ENCODE peak calls at places on chromosomes 12 and 14, in eight cellular contexts. One of them, this sample, is unnamed.
A peak's percentile ranks its signal among the peaks of the same experiment; 100 is the strongest.

GRCh38 chr12:48350249-48351021 is at the start of gene ZNF641:
- DNase-seq in retinal pigment epithelial cell: no peak
- DNase-seq in naive B cell: peak; percentile 80
- DNase-seq in AG08396: peak; percentile 89
- DNase-seq in CD4-positive, alpha-beta T cell: peak; percentile 80
- DNase-seq in NCI-H2227 treated with DMSO at 0.1 percent for 48 hours: no peak
- DNase-seq in choroid plexus epithelial cell: peak; percentile 72
- DNase-seq in GM23248: peak; percentile 87
- DNase-seq in this sample: peak; percentile 91

GRCh38 chr14:41418851-41419250 is 187.8 kb upstream of the LRFN5 start:
- DNase-seq in retinal pigment epithelial cell: no peak
- DNase-seq in naive B cell: no peak
- DNase-seq in AG08396: no peak
- DNase-seq in CD4-positive, alpha-beta T cell: no peak
- DNase-seq in NCI-H2227 treated with DMSO at 0.1 percent for 48 hours: no peak
- DNase-seq in choroid plexus epithelial cell: no peak
- DNase-seq in GM23248: no peak
- DNase-seq in this sample: no peak

GRCh38 chr12:38921025-38921677 is 15.8 kb upstream of the CPNE8 start:
- DNase-seq in retinal pigment epithelial cell: peak; percentile 71
- DNase-seq in naive B cell: no peak
- DNase-seq in AG08396: peak; percentile 18
- DNase-seq in CD4-positive, alpha-beta T cell: no peak
- DNase-seq in NCI-H2227 treated with DMSO at 0.1 percent for 48 hours: no peak
- DNase-seq in choroid plexus epithelial cell: peak; percentile 56
- DNase-seq in GM23248: peak; percentile 70
- DNase-seq in this sample: peak; percentile 42

GRCh38 chr12:113292547-113292946 is 42.4 kb downstream of the SLC8B1 start:
- DNase-seq in retinal pigment epithelial cell: no peak
- DNase-seq in naive B cell: no peak
- DNase-seq in AG08396: no peak
- DNase-seq in CD4-positive, alpha-beta T cell: no peak
- DNase-seq in NCI-H2227 treated with DMSO at 0.1 percent for 48 hours: no peak
- DNase-seq in choroid plexus epithelial cell: no peak
- DNase-seq in GM23248: no peak
- DNase-seq in this sample: no peak

GRCh38 chr14:92108345-92109254 is 2.2 kb upstream of the ATXN3 start:
- DNase-seq in retinal pigment epithelial cell: no peak
- DNase-seq in naive B cell: no peak
- DNase-seq in AG08396: no peak
- DNase-seq in CD4-positive, alpha-beta T cell: no peak
- DNase-seq in NCI-H2227 treated with DMSO at 0.1 percent for 48 hours: peak; percentile 6
- DNase-seq in choroid plexus epithelial cell: peak; percentile 6
- DNase-seq in GM23248: no peak
- DNase-seq in this sample: no peak

GRCh38 chr12:103600967-103601728 is 14.1 kb downstream of the STAB2 start:
- DNase-seq in retinal pigment epithelial cell: no peak
- DNase-seq in naive B cell: no peak
- DNase-seq in AG08396: no peak
- DNase-seq in CD4-positive, alpha-beta T cell: no peak
- DNase-seq in NCI-H2227 treated with DMSO at 0.1 percent for 48 hours: no peak
- DNase-seq in choroid plexus epithelial cell: no peak
- DNase-seq in GM23248: no peak
- DNase-seq in this sample: no peak

GRCh38 chr14:98754343-98755025 is 517.5 kb downstream of the BCL11B start:
- DNase-seq in retinal pigment epithelial cell: peak; percentile 55
- DNase-seq in naive B cell: no peak
- DNase-seq in AG08396: no peak
- DNase-seq in CD4-positive, alpha-beta T cell: no peak
- DNase-seq in NCI-H2227 treated with DMSO at 0.1 percent for 48 hours: no peak
- DNase-seq in choroid plexus epithelial cell: no peak
- DNase-seq in GM23248: no peak
- DNase-seq in this sample: no peak

GRCh38 chr14:70748422-70748821 is 60.9 kb downstream of the MAP3K9 start:
- DNase-seq in retinal pigment epithelial cell: no peak
- DNase-seq in naive B cell: no peak
- DNase-seq in AG08396: no peak
- DNase-seq in CD4-positive, alpha-beta T cell: no peak
- DNase-seq in NCI-H2227 treated with DMSO at 0.1 percent for 48 hours: no peak
- DNase-seq in choroid plexus epithelial cell: peak; percentile 14
- DNase-seq in GM23248: peak; percentile 3
- DNase-seq in this sample: no peak

GRCh38 chr12:104958009-104958945 is at the start of gene SLC41A2:
- DNase-seq in retinal pigment epithelial cell: peak; percentile 96
- DNase-seq in naive B cell: peak; percentile 86
- DNase-seq in AG08396: peak; percentile 94
- DNase-seq in CD4-positive, alpha-beta T cell: peak; percentile 71
- DNase-seq in NCI-H2227 treated with DMSO at 0.1 percent for 48 hours: peak; percentile 66
- DNase-seq in choroid plexus epithelial cell: peak; percentile 94
- DNase-seq in GM23248: peak; percentile 98
- DNase-seq in this sample: peak; percentile 98

GRCh38 chr12:100128509-100128908 is 14.2 kb downstream of the BLTP3B start:
- DNase-seq in retinal pigment epithelial cell: no peak
- DNase-seq in naive B cell: no peak
- DNase-seq in AG08396: peak; percentile 19
- DNase-seq in CD4-positive, alpha-beta T cell: no peak
- DNase-seq in NCI-H2227 treated with DMSO at 0.1 percent for 48 hours: peak; percentile 14
- DNase-seq in choroid plexus epithelial cell: peak; percentile 65
- DNase-seq in GM23248: peak; percentile 82
- DNase-seq in this sample: peak; percentile 52

GRCh38 chr12:20350495-20350894 is 17.8 kb upstream of the PDE3A start:
- DNase-seq in retinal pigment epithelial cell: peak; percentile 21
- DNase-seq in naive B cell: no peak
- DNase-seq in AG08396: no peak
- DNase-seq in CD4-positive, alpha-beta T cell: no peak
- DNase-seq in NCI-H2227 treated with DMSO at 0.1 percent for 48 hours: no peak
- DNase-seq in choroid plexus epithelial cell: peak; percentile 78
- DNase-seq in GM23248: peak; percentile 77
- DNase-seq in this sample: no peak

GRCh38 chr12:56001446-56002100 is 4.5 kb downstream of the SUOX start:
- DNase-seq in retinal pigment epithelial cell: no peak
- DNase-seq in naive B cell: no peak
- DNase-seq in AG08396: no peak
- DNase-seq in CD4-positive, alpha-beta T cell: no peak
- DNase-seq in NCI-H2227 treated with DMSO at 0.1 percent for 48 hours: no peak
- DNase-seq in choroid plexus epithelial cell: no peak
- DNase-seq in GM23248: no peak
- DNase-seq in this sample: no peak

GRCh38 chr14:101743701-101744100 is 17.8 kb upstream of the PPP2R5C start:
- DNase-seq in retinal pigment epithelial cell: no peak
- DNase-seq in naive B cell: no peak
- DNase-seq in AG08396: no peak
- DNase-seq in CD4-positive, alpha-beta T cell: no peak
- DNase-seq in NCI-H2227 treated with DMSO at 0.1 percent for 48 hours: no peak
- DNase-seq in choroid plexus epithelial cell: no peak
- DNase-seq in GM23248: no peak
- DNase-seq in this sample: no peak

GRCh38 chr14:106837870-106838269 is 1311.5 kb downstream of the TMEM121 start:
- DNase-seq in retinal pigment epithelial cell: no peak
- DNase-seq in naive B cell: no peak
- DNase-seq in AG08396: no peak
- DNase-seq in CD4-positive, alpha-beta T cell: no peak
- DNase-seq in NCI-H2227 treated with DMSO at 0.1 percent for 48 hours: no peak
- DNase-seq in choroid plexus epithelial cell: no peak
- DNase-seq in GM23248: no peak
- DNase-seq in this sample: no peak

GRCh38 chr14:24665440-24665991 is 31.5 kb upstream of the GZMB start:
- DNase-seq in retinal pigment epithelial cell: no peak
- DNase-seq in naive B cell: peak; percentile 22
- DNase-seq in AG08396: no peak
- DNase-seq in CD4-positive, alpha-beta T cell: no peak
- DNase-seq in NCI-H2227 treated with DMSO at 0.1 percent for 48 hours: no peak
- DNase-seq in choroid plexus epithelial cell: no peak
- DNase-seq in GM23248: no peak
- DNase-seq in this sample: no peak

GRCh38 chr14:94679941-94680340 is 67.8 kb downstream of the SERPINA3 start:
- DNase-seq in retinal pigment epithelial cell: no peak
- DNase-seq in naive B cell: no peak
- DNase-seq in AG08396: no peak
- DNase-seq in CD4-positive, alpha-beta T cell: no peak
- DNase-seq in NCI-H2227 treated with DMSO at 0.1 percent for 48 hours: no peak
- DNase-seq in choroid plexus epithelial cell: no peak
- DNase-seq in GM23248: no peak
- DNase-seq in this sample: peak; percentile 8

GRCh38 chr14:26389646-26390508 is 208.0 kb downstream of the NOVA1 start:
- DNase-seq in retinal pigment epithelial cell: no peak
- DNase-seq in naive B cell: no peak
- DNase-seq in AG08396: peak; percentile 5
- DNase-seq in CD4-positive, alpha-beta T cell: no peak
- DNase-seq in NCI-H2227 treated with DMSO at 0.1 percent for 48 hours: no peak
- DNase-seq in choroid plexus epithelial cell: peak; percentile 7
- DNase-seq in GM23248: peak; percentile 80
- DNase-seq in this sample: peak; percentile 14

GRCh38 chr14:35897616-35898111 is 71.5 kb downstream of the BRMS1L start:
- DNase-seq in retinal pigment epithelial cell: no peak
- DNase-seq in naive B cell: no peak
- DNase-seq in AG08396: no peak
- DNase-seq in CD4-positive, alpha-beta T cell: no peak
- DNase-seq in NCI-H2227 treated with DMSO at 0.1 percent for 48 hours: no peak
- DNase-seq in choroid plexus epithelial cell: no peak
- DNase-seq in GM23248: no peak
- DNase-seq in this sample: no peak

GRCh38 chr12:117328556-117329100 is 32.8 kb downstream of the NOS1 start:
- DNase-seq in retinal pigment epithelial cell: no peak
- DNase-seq in naive B cell: no peak
- DNase-seq in AG08396: no peak
- DNase-seq in CD4-positive, alpha-beta T cell: no peak
- DNase-seq in NCI-H2227 treated with DMSO at 0.1 percent for 48 hours: no peak
- DNase-seq in choroid plexus epithelial cell: no peak
- DNase-seq in GM23248: no peak
- DNase-seq in this sample: no peak

GRCh38 chr12:21528953-21529352 is 2.9 kb downstream of the SPX start:
- DNase-seq in retinal pigment epithelial cell: no peak
- DNase-seq in naive B cell: no peak
- DNase-seq in AG08396: no peak
- DNase-seq in CD4-positive, alpha-beta T cell: no peak
- DNase-seq in NCI-H2227 treated with DMSO at 0.1 percent for 48 hours: no peak
- DNase-seq in choroid plexus epithelial cell: peak; percentile 75
- DNase-seq in GM23248: no peak
- DNase-seq in this sample: no peak

GRCh38 chr12:85280984-85281946 is 1.2 kb downstream of the ALX1 start:
- DNase-seq in retinal pigment epithelial cell: no peak
- DNase-seq in naive B cell: no peak
- DNase-seq in AG08396: no peak
- DNase-seq in CD4-positive, alpha-beta T cell: no peak
- DNase-seq in NCI-H2227 treated with DMSO at 0.1 percent for 48 hours: peak; percentile 56
- DNase-seq in choroid plexus epithelial cell: peak; percentile 19
- DNase-seq in GM23248: no peak
- DNase-seq in this sample: no peak

GRCh38 chr12:20011200-20011599 is 357.1 kb upstream of the PDE3A start:
- DNase-seq in retinal pigment epithelial cell: peak; percentile 78
- DNase-seq in naive B cell: no peak
- DNase-seq in AG08396: no peak
- DNase-seq in CD4-positive, alpha-beta T cell: no peak
- DNase-seq in NCI-H2227 treated with DMSO at 0.1 percent for 48 hours: no peak
- DNase-seq in choroid plexus epithelial cell: peak; percentile 71
- DNase-seq in GM23248: no peak
- DNase-seq in this sample: no peak

GRCh38 chr12:88993655-88994054 is 358.6 kb downstream of the DUSP6 start:
- DNase-seq in retinal pigment epithelial cell: no peak
- DNase-seq in naive B cell: no peak
- DNase-seq in AG08396: peak; percentile 7
- DNase-seq in CD4-positive, alpha-beta T cell: no peak
- DNase-seq in NCI-H2227 treated with DMSO at 0.1 percent for 48 hours: peak; percentile 60
- DNase-seq in choroid plexus epithelial cell: peak; percentile 89
- DNase-seq in GM23248: peak; percentile 77
- DNase-seq in this sample: peak; percentile 38

GRCh38 chr12:94972795-94973194 is 30.7 kb downstream of the NDUFA12 start:
- DNase-seq in retinal pigment epithelial cell: no peak
- DNase-seq in naive B cell: no peak
- DNase-seq in AG08396: no peak
- DNase-seq in CD4-positive, alpha-beta T cell: no peak
- DNase-seq in NCI-H2227 treated with DMSO at 0.1 percent for 48 hours: no peak
- DNase-seq in choroid plexus epithelial cell: no peak
- DNase-seq in GM23248: no peak
- DNase-seq in this sample: no peak

GRCh38 chr14:73977896-73978295 is 27.8 kb downstream of the COQ6 start:
- DNase-seq in retinal pigment epithelial cell: no peak
- DNase-seq in naive B cell: no peak
- DNase-seq in AG08396: no peak
- DNase-seq in CD4-positive, alpha-beta T cell: no peak
- DNase-seq in NCI-H2227 treated with DMSO at 0.1 percent for 48 hours: no peak
- DNase-seq in choroid plexus epithelial cell: peak; percentile 85
- DNase-seq in GM23248: no peak
- DNase-seq in this sample: no peak

GRCh38 chr12:105640780-105641179 is 310.3 kb downstream of the C12orf75 start:
- DNase-seq in retinal pigment epithelial cell: no peak
- DNase-seq in naive B cell: no peak
- DNase-seq in AG08396: no peak
- DNase-seq in CD4-positive, alpha-beta T cell: no peak
- DNase-seq in NCI-H2227 treated with DMSO at 0.1 percent for 48 hours: no peak
- DNase-seq in choroid plexus epithelial cell: no peak
- DNase-seq in GM23248: no peak
- DNase-seq in this sample: no peak

GRCh38 chr12:103672401-103673119 is 85.5 kb downstream of the STAB2 start:
- DNase-seq in retinal pigment epithelial cell: no peak
- DNase-seq in naive B cell: no peak
- DNase-seq in AG08396: no peak
- DNase-seq in CD4-positive, alpha-beta T cell: no peak
- DNase-seq in NCI-H2227 treated with DMSO at 0.1 percent for 48 hours: no peak
- DNase-seq in choroid plexus epithelial cell: no peak
- DNase-seq in GM23248: peak; percentile 49
- DNase-seq in this sample: no peak

GRCh38 chr12:96242597-96242996 is 48.4 kb downstream of the ELK3 start:
- DNase-seq in retinal pigment epithelial cell: no peak
- DNase-seq in naive B cell: no peak
- DNase-seq in AG08396: no peak
- DNase-seq in CD4-positive, alpha-beta T cell: no peak
- DNase-seq in NCI-H2227 treated with DMSO at 0.1 percent for 48 hours: no peak
- DNase-seq in choroid plexus epithelial cell: no peak
- DNase-seq in GM23248: no peak
- DNase-seq in this sample: no peak

GRCh38 chr12:106978035-106978800 is 8.7 kb downstream of the MTERF2 start:
- DNase-seq in retinal pigment epithelial cell: no peak
- DNase-seq in naive B cell: no peak
- DNase-seq in AG08396: no peak
- DNase-seq in CD4-positive, alpha-beta T cell: no peak
- DNase-seq in NCI-H2227 treated with DMSO at 0.1 percent for 48 hours: peak; percentile 70
- DNase-seq in choroid plexus epithelial cell: peak; percentile 78
- DNase-seq in GM23248: peak; percentile 73
- DNase-seq in this sample: peak; percentile 20

GRCh38 chr12:89154743-89155530 is 197.4 kb downstream of the DUSP6 start:
- DNase-seq in retinal pigment epithelial cell: no peak
- DNase-seq in naive B cell: no peak
- DNase-seq in AG08396: no peak
- DNase-seq in CD4-positive, alpha-beta T cell: no peak
- DNase-seq in NCI-H2227 treated with DMSO at 0.1 percent for 48 hours: no peak
- DNase-seq in choroid plexus epithelial cell: peak; percentile 64
- DNase-seq in GM23248: peak; percentile 26
- DNase-seq in this sample: no peak

GRCh38 chr12:70962226-70962794 is 41.8 kb upstream of the PTPRR start:
- DNase-seq in retinal pigment epithelial cell: no peak
- DNase-seq in naive B cell: no peak
- DNase-seq in AG08396: no peak
- DNase-seq in CD4-positive, alpha-beta T cell: no peak
- DNase-seq in NCI-H2227 treated with DMSO at 0.1 percent for 48 hours: no peak
- DNase-seq in choroid plexus epithelial cell: no peak
- DNase-seq in GM23248: no peak
- DNase-seq in this sample: no peak

GRCh38 chr12:54416908-54417603 is 2.0 kb downstream of the ITGA5 start:
- DNase-seq in retinal pigment epithelial cell: no peak
- DNase-seq in naive B cell: no peak
- DNase-seq in AG08396: no peak
- DNase-seq in CD4-positive, alpha-beta T cell: no peak
- DNase-seq in NCI-H2227 treated with DMSO at 0.1 percent for 48 hours: no peak
- DNase-seq in choroid plexus epithelial cell: no peak
- DNase-seq in GM23248: peak; percentile 40
- DNase-seq in this sample: peak; percentile 55

GRCh38 chr14:100115236-100115635 is 44.2 kb downstream of the DEGS2 start:
- DNase-seq in retinal pigment epithelial cell: no peak
- DNase-seq in naive B cell: no peak
- DNase-seq in AG08396: no peak
- DNase-seq in CD4-positive, alpha-beta T cell: no peak
- DNase-seq in NCI-H2227 treated with DMSO at 0.1 percent for 48 hours: no peak
- DNase-seq in choroid plexus epithelial cell: no peak
- DNase-seq in GM23248: no peak
- DNase-seq in this sample: no peak

GRCh38 chr12:114735680-114736374 is 51.9 kb upstream of the TBX3 start:
- DNase-seq in retinal pigment epithelial cell: no peak
- DNase-seq in naive B cell: no peak
- DNase-seq in AG08396: no peak
- DNase-seq in CD4-positive, alpha-beta T cell: no peak
- DNase-seq in NCI-H2227 treated with DMSO at 0.1 percent for 48 hours: no peak
- DNase-seq in choroid plexus epithelial cell: no peak
- DNase-seq in GM23248: no peak
- DNase-seq in this sample: no peak

This sample was measured in AG20443.